ENCODE peak calls at places on chromosomes 1 and 21, in eight cellular contexts. M is choroid plexus epithelial cell, D is lower leg skin, U is upper lobe of right lung, R is GM20000, E is OCI-LY7, F is AG10803, A is endodermal cell. K is an unnamed sample.

GRCh38 chr1:228190182-228190581 is 17.7 kb upstream of the OBSCN start:
- DNase-seq in M (no peak), D (no peak), U (no peak), R (no peak), E (no peak), F (no peak), A (no peak), K (no peak)

GRCh38 chr1:29200905-29201594 is 19.4 kb upstream of the SRSF4 start:
- DNase-seq in M (no peak), D (no peak), U (no peak), R (no peak), E (no peak), F (peak; percentile 12), A (no peak), K (no peak)

GRCh38 chr1:89705901-89706699 is 73.2 kb downstream of the LRRC8C start:
- DNase-seq in M (peak; percentile 19), D (no peak), U (no peak), R (no peak), E (peak; percentile 63), F (no peak), A (no peak), K (no peak)

GRCh38 chr1:52907812-52908153 is 13.8 kb downstream of the ECHDC2 start:
- DNase-seq in M (no peak), D (no peak), U (no peak), R (no peak), E (no peak), F (no peak), A (no peak), K (no peak)

GRCh38 chr1:19395678-19396192 is 83.6 kb downstream of the SLC66A1 start:
- DNase-seq in M (peak; percentile 21), D (no peak), U (no peak), R (no peak), E (no peak), F (peak; percentile 81), A (no peak), K (no peak)

GRCh38 chr1:37701051-37701450 is 8.7 kb downstream of the CDCA8 start:
- DNase-seq in M (no peak), D (no peak), U (no peak), R (no peak), E (no peak), F (no peak), A (no peak), K (no peak)

GRCh38 chr1:212313616-212314015 is 28.4 kb downstream of the PPP2R5A start:
- DNase-seq in M (peak; percentile 19), D (no peak), U (no peak), R (no peak), E (no peak), F (peak; percentile 94), A (no peak), K (no peak)

GRCh38 chr1:230939806-230940489 is 38.7 kb downstream of the TTC13 start:
- DNase-seq in M (no peak), D (no peak), U (no peak), R (no peak), E (no peak), F (no peak), A (no peak), K (no peak)

GRCh38 chr21:43758132-43758619 is 17.9 kb downstream of the CSTB start:
- DNase-seq in M (peak; percentile 89), D (no peak), U (no peak), R (no peak), E (no peak), F (peak; percentile 49), A (no peak), K (no peak)

GRCh38 chr1:3646596-3646995 is 3.3 kb downstream of the WRAP73 start:
- DNase-seq in M (no peak), D (no peak), U (peak; percentile 23), R (no peak), E (no peak), F (no peak), A (no peak), K (no peak)

GRCh38 chr1:49297783-49298182 is 521.1 kb upstream of the BEND5 start:
- DNase-seq in M (peak; percentile 0), D (no peak), U (no peak), R (no peak), E (no peak), F (no peak), A (peak; percentile 58), K (no peak)

GRCh38 chr1:154751690-154752089 is 118.4 kb downstream of the KCNN3 start:
- DNase-seq in M (peak; percentile 44), D (no peak), U (no peak), R (no peak), E (no peak), F (peak; percentile 89), A (no peak), K (no peak)

GRCh38 chr1:41580520-41581172 is 96.2 kb upstream of the EDN2 start:
- DNase-seq in M (no peak), D (no peak), U (no peak), R (no peak), E (no peak), F (no peak), A (peak; percentile 29), K (no peak)

GRCh38 chr21:45555557-45556301 is 13.5 kb upstream of the SLC19A1 start:
- DNase-seq in M (peak; percentile 83), D (no peak), U (peak; percentile 88), R (peak; percentile 85), E (peak; percentile 69), F (peak; percentile 61), A (peak; percentile 96), K (peak; percentile 44)

GRCh38 chr21:41359289-41359688 is 2.5 kb upstream of the MX2 start:
- DNase-seq in M (no peak), D (no peak), U (no peak), R (no peak), E (no peak), F (no peak), A (peak; percentile 82), K (no peak)

GRCh38 chr1:98035587-98035986 is 114.8 kb upstream of the DPYD start:
- DNase-seq in M (peak; percentile 29), D (no peak), U (no peak), R (no peak), E (no peak), F (peak; percentile 19), A (no peak), K (no peak)

GRCh38 chr1:151060241-151061011 is at the start of gene MLLT11:
- DNase-seq in M (peak; percentile 76), D (no peak), U (no peak), R (peak; percentile 36), E (peak; percentile 72), F (peak; percentile 40), A (peak; percentile 93), K (no peak)
- TF ChIP-seq CTCF in M (no peak), D (no peak), U (no peak), R (no peak), E (peak; percentile 64), F (no peak), A (no peak), K (no peak)

DNA sequence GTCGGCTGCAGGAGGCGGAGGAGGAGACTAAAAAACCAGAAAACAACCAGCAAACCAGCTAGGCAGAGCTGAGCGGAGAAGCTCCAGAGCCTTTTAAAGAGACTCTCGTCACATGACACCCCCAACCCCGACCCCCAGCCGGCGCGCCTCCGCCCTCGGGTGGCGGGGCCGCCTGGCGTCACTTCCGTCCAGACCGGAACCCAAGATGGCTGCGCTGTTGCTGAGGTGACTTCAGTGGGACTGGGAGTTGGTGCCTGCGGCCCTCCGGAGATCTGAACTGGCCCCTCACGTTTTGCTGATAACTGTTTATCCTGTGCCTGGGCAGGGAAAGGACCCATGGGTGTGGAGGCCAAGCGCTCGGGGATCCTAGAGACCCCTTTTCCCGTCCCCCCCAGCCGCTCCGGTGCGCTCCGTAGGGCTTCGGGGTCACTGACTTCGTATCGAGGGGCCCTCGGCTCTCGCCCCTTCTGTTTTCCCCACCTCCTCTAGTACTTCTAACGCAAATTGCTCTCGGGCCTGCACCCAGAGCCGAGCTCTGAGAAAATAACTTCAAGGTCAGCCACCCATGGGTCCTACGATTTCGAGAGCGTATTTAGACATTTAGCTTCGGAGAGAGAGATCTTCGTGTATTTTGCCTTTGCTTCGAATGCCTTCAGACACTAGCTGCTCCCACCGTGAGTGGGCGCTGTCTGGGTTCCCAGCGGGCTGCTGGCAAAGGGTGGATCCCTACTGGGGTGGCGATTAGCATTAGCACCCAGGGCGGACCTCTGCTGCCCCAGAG is at the start of gene SDHC:
- DNase-seq in M (peak; percentile 96), D (peak; percentile 85), U (peak; percentile 95), R (peak; percentile 92), E (peak; percentile 89), F (peak; percentile 85), A (peak; percentile 97), K (peak; percentile 61)
- TF ChIP-seq CTCF in M (peak; percentile 69), D (no peak), U (no peak), R (no peak), E (peak; percentile 80), F (peak; percentile 52), A (peak; percentile 72), K (peak; percentile 45)

GRCh38 chr1:9426291-9426711 is 113.0 kb upstream of the SLC25A33 start:
- DNase-seq in M (no peak), D (no peak), U (no peak), R (peak; percentile 81), E (peak; percentile 99), F (no peak), A (no peak), K (no peak)

GRCh38 chr1:9425859-9426258 is 113.4 kb upstream of the SLC25A33 start:
- DNase-seq in M (no peak), D (no peak), U (no peak), R (no peak), E (peak; percentile 77), F (no peak), A (no peak), K (no peak)

GRCh38 chr1:9429369-9429766 is 109.9 kb upstream of the SLC25A33 start:
- DNase-seq in M (no peak), D (no peak), U (no peak), R (no peak), E (no peak), F (no peak), A (no peak), K (no peak)

GRCh38 chr1:9427388-9427787 is 111.9 kb upstream of the SLC25A33 start:
- DNase-seq in M (no peak), D (no peak), U (no peak), R (no peak), E (peak; percentile 38), F (no peak), A (no peak), K (no peak)

GRCh38 chr1:9428601-9429368 is 110.5 kb upstream of the SLC25A33 start:
- DNase-seq in M (peak; percentile 99), D (peak; percentile 99), U (peak; percentile 99), R (peak; percentile 93), E (peak; percentile 100), F (peak; percentile 97), A (peak; percentile 100), K (peak; percentile 96)
- TF ChIP-seq CTCF in M (peak; percentile 34), D (no peak), U (peak; percentile 5), R (peak; percentile 13), E (peak; percentile 58), F (peak; percentile 30), A (peak; percentile 63), K (no peak)

DNA sequence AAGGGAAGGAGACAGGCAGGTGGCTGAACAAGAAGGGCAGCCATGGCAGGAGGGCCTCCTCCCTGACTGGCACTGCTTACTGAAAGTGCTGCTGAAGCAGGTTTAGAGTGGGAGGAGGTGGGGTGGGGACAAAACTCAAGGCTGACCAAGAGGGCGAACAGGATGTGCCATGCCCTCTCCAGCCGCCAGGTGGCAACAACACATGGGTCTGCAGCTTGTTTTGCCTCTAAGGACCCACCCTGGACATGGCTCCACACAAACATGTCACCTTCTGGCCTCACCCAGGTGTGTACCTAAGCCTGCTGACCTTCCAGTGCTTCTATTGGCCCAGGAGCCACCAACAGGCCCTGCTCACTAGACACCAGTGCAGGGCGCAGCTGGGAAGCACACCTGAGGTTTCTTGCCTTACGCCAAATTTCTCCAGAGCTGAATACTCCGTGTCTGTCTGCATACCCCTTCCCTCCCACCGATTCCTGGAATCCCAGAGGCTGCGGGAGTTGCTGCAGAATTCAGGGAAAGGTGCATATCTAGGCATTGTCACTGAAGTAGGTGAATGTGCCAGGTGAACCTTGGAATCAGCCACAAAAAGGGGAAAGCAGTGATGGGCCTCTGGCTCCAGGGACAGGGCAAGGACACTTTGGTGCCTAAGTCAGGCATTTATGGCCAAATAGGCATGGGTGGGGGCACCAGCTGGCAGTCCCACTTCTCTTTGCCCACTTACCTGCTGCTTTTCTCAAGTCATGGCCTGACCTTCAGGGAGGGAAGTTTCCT is 5.3 kb downstream of the PSRC1 start:
- DNase-seq in M (peak; percentile 81), D (peak; percentile 72), U (peak; percentile 93), R (peak; percentile 90), E (peak; percentile 83), F (peak; percentile 62), A (peak; percentile 96), K (no peak)
- TF ChIP-seq CTCF in M (peak; percentile 95), D (peak; percentile 76), U (peak; percentile 94), R (peak; percentile 85), E (peak; percentile 92), F (peak; percentile 89), A (peak; percentile 96), K (peak; percentile 89)